ENCODE peak calls at places on chromosomes 6 and 20, in four cellular contexts. I is astrocyte of the hippocampus; X is AG08396; L is stimulated activated naive CD4-positive, alpha-beta T cell. N is an unnamed sample.

GRCh38 chr6:128209771-128210170 is 308.9 kb upstream of the THEMIS start:
- DNase-seq in L (no peak), I (peak), X (peak), N (no peak)

GRCh38 chr6:5749016-5749665 is 257.6 kb downstream of the NRN1 start:
- DNase-seq in I (no peak), L (no peak), X (no peak), N (no peak)

GRCh38 chr6:82877213-82878195 is 188.1 kb downstream of the UBE3D start:
- DNase-seq in L (no peak), I (peak), X (no peak), N (no peak)

GRCh38 chr20:54645445-54646155 is 170.2 kb downstream of the DOK5 start:
- DNase-seq in X (no peak), L (no peak), I (no peak), N (no peak)

GRCh38 chr6:3432416-3432815 is 24.4 kb downstream of the SLC22A23 start:
- DNase-seq in L (no peak), X (no peak), I (no peak), N (no peak)

GRCh38 chr6:66970373-66970772 is 1263.3 kb upstream of the EYS start:
- DNase-seq in L (no peak), X (no peak), I (no peak), N (no peak)

GRCh38 chr6:163260111-163260895 is 154.2 kb upstream of the QKI start:
- DNase-seq in X (no peak), I (peak), L (no peak), N (no peak)

GRCh38 chr6:10196090-10196489 is 218.8 kb downstream of the TFAP2A start:
- DNase-seq in L (no peak), I (no peak), X (no peak), N (no peak)

GRCh38 chr20:22805219-22805618 is 220.8 kb upstream of the FOXA2 start:
- DNase-seq in L (no peak), I (peak), X (peak), N (no peak)

GRCh38 chr6:107633680-107634141 is 143.8 kb downstream of the SOBP start:
- DNase-seq in X (no peak), I (no peak), L (no peak), N (no peak)

GRCh38 chr20:44418069-44418905 is 57.4 kb upstream of the TTPAL start:
- DNase-seq in I (no peak), X (no peak), L (no peak), N (no peak)

GRCh38 chr6:25498510-25498909 is 153.5 kb upstream of the SCGN start:
- DNase-seq in I (no peak), X (no peak), L (no peak), N (no peak)

GRCh38 chr6:37391100-37391499 is 37.3 kb downstream of the RNF8 start:
- DNase-seq in L (no peak), I (no peak), X (no peak), N (no peak)

GRCh38 chr6:144340541-144341371 is 55.6 kb downstream of the UTRN start:
- DNase-seq in X (no peak), L (no peak), I (no peak), N (no peak)

GRCh38 chr6:164370773-164371172 is 938.6 kb downstream of the C6orf118 start:
- DNase-seq in L (no peak), I (no peak), X (no peak), N (no peak)

GRCh38 chr6:26300828-26301227 is 64.2 kb upstream of the BTN3A2 start:
- DNase-seq in L (no peak), X (no peak), I (no peak), N (no peak)

GRCh38 chr6:152981219-152981618 is 1.6 kb downstream of the FBXO5 start:
- DNase-seq in X (no peak), I (no peak), L (no peak), N (no peak)

GRCh38 chr6:121809211-121809610 is 373.8 kb downstream of the GJA1 start:
- DNase-seq in X (no peak), L (no peak), I (no peak), N (no peak)

GRCh38 chr6:31094389-31094881 is 17.9 kb downstream of the C6orf15 start:
- DNase-seq in I (no peak), L (peak), X (no peak), N (no peak)

GRCh38 chr6:113103618-113104390 is 753.3 kb upstream of the MARCKS start:
- DNase-seq in X (peak), L (no peak), I (peak), N (no peak)

GRCh38 chr20:1983311-1983710 is 10.5 kb downstream of the PDYN start:
- DNase-seq in X (no peak), L (no peak), I (no peak), N (no peak)

GRCh38 chr6:48101277-48101676 is 9.7 kb downstream of the PTCHD4 start:
- DNase-seq in X (no peak), L (no peak), I (no peak), N (no peak)

N was measured in GM12878.